ENCODE peak calls at places on chromosomes 7 and 10, in seven cellular contexts. W is HCT116, O is K562, M is SK-N-SH, H is GM12878, Y is HepG2, N is H1. L is an unnamed sample.

GRCh38 chr10:17586741-17587720 is 30.1 kb downstream of the HACD1 start:
- DNase-seq in W (no peak), O (no peak), M (no peak), H (no peak), Y (no peak), N (no peak), L (no peak)

GRCh38 chr7:44244282-44244681 is 43.5 kb downstream of the YKT6 start:
- DNase-seq in W (no peak), O (peak; percentile 73), M (peak; percentile 85), H (no peak), Y (no peak), N (peak; percentile 66), L (no peak)

GRCh38 chr7:50842061-50842460 is 59.4 kb upstream of the GRB10 start:
- DNase-seq in W (no peak), O (no peak), M (no peak), H (no peak), Y (no peak), N (no peak), L (no peak)

GRCh38 chr7:50798126-50798525 is 15.4 kb upstream of the GRB10 start:
- DNase-seq in W (no peak), O (no peak), M (no peak), H (no peak), Y (no peak), N (no peak), L (no peak)

GRCh38 chr7:18958627-18959026 is 158.8 kb downstream of the TWIST1 start:
- DNase-seq in W (no peak), O (no peak), M (no peak), H (no peak), Y (no peak), N (no peak), L (no peak)

GRCh38 chr10:84008878-84009277 is 130.4 kb upstream of the GHITM start:
- DNase-seq in W (peak; percentile 21), O (peak; percentile 76), M (peak; percentile 42), H (no peak), Y (no peak), N (peak; percentile 84), L (peak; percentile 54)

GRCh38 chr10:6562221-6562620 is 17.9 kb downstream of the PRKCQ start:
- DNase-seq in W (no peak), O (no peak), M (no peak), H (no peak), Y (no peak), N (no peak), L (no peak)

GRCh38 chr7:111486472-111487142 is 75.7 kb downstream of the IMMP2L start:
- DNase-seq in W (peak; percentile 29), O (peak; percentile 76), M (peak; percentile 74), H (peak; percentile 13), Y (peak; percentile 41), N (no peak), L (peak; percentile 38)

GRCh38 chr7:136234040-136234439 is 256.9 kb upstream of the MTPN start:
- DNase-seq in W (no peak), O (no peak), M (no peak), H (no peak), Y (no peak), N (no peak), L (no peak)

GRCh38 chr10:11472158-11472753 is 139.2 kb downstream of the USP6NL start:
- DNase-seq in W (peak; percentile 37), O (peak; percentile 70), M (peak; percentile 69), H (no peak), Y (peak; percentile 44), N (peak; percentile 91), L (peak; percentile 82)

GRCh38 chr7:14016950-14017349 is 27.5 kb upstream of the ETV1 start:
- DNase-seq in W (no peak), O (no peak), M (no peak), H (no peak), Y (no peak), N (no peak), L (no peak)

GRCh38 chr7:39826166-39826565 is 123.9 kb upstream of the CDK13 start:
- DNase-seq in W (no peak), O (no peak), M (no peak), H (no peak), Y (no peak), N (no peak), L (no peak)

GRCh38 chr7:27154901-27155815 is 1.3 kb downstream of the HOXA7 start:
- DNase-seq in W (no peak), O (no peak), M (no peak), H (no peak), Y (no peak), N (peak; percentile 53), L (no peak)

GRCh38 chr10:7423521-7423920 is 12.7 kb upstream of the SFMBT2 start:
- DNase-seq in W (no peak), O (no peak), M (no peak), H (no peak), Y (no peak), N (no peak), L (no peak)

GRCh38 chr7:131879424-131879823 is 323.0 kb upstream of the PODXL start:
- DNase-seq in W (no peak), O (no peak), M (no peak), H (no peak), Y (no peak), N (no peak), L (no peak)

GRCh38 chr10:63921932-63922713 is 400.9 kb downstream of the REEP3 start:
- DNase-seq in W (no peak), O (no peak), M (no peak), H (no peak), Y (no peak), N (no peak), L (no peak)

GRCh38 chr7:158161194-158161593 is 426.4 kb downstream of the PTPRN2 start:
- DNase-seq in W (no peak), O (no peak), M (no peak), H (no peak), Y (peak; percentile 18), N (no peak), L (no peak)

GRCh38 chr10:29780096-29780495 is 145.3 kb upstream of the SVIL start:
- DNase-seq in W (no peak), O (no peak), M (no peak), H (no peak), Y (no peak), N (no peak), L (no peak)

GRCh38 chr7:18590259-18590658 is 94.7 kb downstream of the HDAC9 start:
- DNase-seq in W (no peak), O (no peak), M (no peak), H (no peak), Y (no peak), N (no peak), L (peak; percentile 13)

GRCh38 chr10:71489077-71489476 is 92.4 kb downstream of the CDH23 start:
- DNase-seq in W (no peak), O (no peak), M (no peak), H (no peak), Y (no peak), N (no peak), L (no peak)

GRCh38 chr7:138185132-138185908 is 109.1 kb downstream of the AKR1D1 start:
- DNase-seq in W (no peak), O (no peak), M (no peak), H (no peak), Y (no peak), N (no peak), L (no peak)

GRCh38 chr7:138184191-138184590 is 107.9 kb downstream of the AKR1D1 start:
- DNase-seq in W (no peak), O (no peak), M (no peak), H (no peak), Y (no peak), N (no peak), L (no peak)

GRCh38 chr7:138188290-138188858 is 112.1 kb downstream of the AKR1D1 start:
- DNase-seq in W (no peak), O (no peak), M (no peak), H (no peak), Y (no peak), N (no peak), L (no peak)

DNA sequence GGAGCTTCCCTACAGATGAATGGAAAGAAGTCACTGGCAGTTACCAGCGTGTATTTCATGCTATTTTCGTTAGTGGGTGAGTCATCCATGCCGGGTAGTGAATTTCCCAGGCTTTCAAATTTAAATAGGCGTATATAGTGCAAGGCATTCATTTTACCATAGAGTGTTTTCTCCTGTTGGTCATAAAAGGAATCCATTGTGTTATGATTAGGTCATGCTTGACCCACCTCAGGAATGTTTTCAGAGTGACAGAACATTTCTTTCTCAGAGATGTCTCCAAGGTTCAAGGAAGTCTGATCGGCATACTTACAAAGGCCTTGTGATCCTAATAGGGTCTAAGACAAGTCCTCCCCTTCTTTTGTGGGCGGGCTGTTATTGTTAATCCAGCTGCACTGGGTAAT is 110.7 kb downstream of the AKR1D1 start:
- DNase-seq in W (no peak), O (no peak), M (no peak), H (no peak), Y (no peak), N (no peak), L (no peak)
- TF ChIP-seq JUND in W (no peak), O (peak; percentile 61), M (no peak), H (no peak), Y (no peak), N (peak; percentile 49), L (no peak)

GRCh38 chr10:1019362-1019761 is 6.3 kb downstream of the IDI2 start:
- DNase-seq in W (no peak), O (no peak), M (no peak), H (no peak), Y (no peak), N (no peak), L (no peak)
- TF ChIP-seq JUND in W (no peak), O (no peak), M (no peak), H (no peak), Y (no peak), N (no peak), L (no peak)

DNA sequence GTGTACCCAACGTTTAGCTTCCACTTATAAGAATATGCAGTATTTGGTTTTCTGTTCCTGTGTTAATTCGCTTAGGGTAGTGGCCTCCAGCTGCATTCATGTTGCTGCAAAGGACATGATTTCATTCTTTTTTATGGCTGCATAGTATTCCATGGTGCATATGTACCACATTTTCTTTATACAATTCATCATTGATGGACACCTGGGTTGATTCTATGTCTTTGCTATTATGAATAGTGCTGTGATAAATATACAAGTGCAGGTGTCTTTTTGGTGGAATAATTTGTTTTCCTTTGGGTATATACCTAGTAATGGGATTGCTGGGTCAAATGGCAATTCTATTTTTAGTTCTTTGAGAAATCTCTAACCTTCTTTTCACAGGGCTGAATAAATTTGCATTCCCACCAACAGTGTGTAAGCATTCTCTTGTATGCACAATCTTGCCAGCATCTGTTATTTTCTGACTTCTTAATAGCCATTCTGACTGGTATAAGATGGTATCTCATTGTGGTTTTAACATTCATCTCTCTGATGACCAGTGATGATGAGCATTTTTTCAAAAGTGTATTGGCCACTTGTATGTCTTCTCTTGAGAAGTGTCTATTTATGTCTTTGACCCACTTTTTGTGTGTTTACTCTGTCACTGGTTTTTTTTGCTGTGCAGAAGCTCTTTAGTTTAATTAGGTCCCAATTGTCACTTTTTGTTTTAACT is 72.5 kb upstream of the CC2D2B start:
- DNase-seq in W (no peak), O (no peak), M (no peak), H (peak; percentile 65), Y (no peak), N (no peak), L (no peak)
- TF ChIP-seq JUND in W (no peak), O (no peak), M (no peak), H (no peak), Y (no peak), N (no peak), L (no peak)

DNA sequence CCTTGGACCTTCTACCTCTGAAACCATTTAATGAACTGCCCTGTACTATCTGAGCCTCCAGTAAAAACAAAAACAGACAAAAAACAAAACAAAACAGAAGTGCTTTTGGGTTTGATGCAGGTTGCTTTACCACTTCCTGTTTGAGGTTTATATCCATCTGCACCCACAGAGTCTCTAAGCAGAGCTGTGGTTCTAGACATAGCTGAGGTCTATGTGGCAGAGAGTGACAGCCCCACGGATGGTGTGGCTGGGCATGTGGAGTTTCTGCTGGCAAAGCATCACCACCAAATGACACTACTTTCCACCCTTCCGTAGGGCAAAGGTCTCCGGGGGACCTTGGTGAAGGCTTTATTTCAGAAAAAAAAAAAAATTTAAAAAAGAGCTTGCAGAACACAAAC is 754.2 kb downstream of the GRID1 start:
- DNase-seq in W (no peak), O (no peak), M (no peak), H (peak; percentile 21), Y (no peak), N (no peak), L (no peak)
- TF ChIP-seq JUND in W (no peak), O (no peak), M (no peak), H (no peak), Y (no peak), N (no peak), L (no peak)

L was measured in T47D.